ENCODE peak calls at places on chromosomes 2 and 18, in nine cellular contexts. S, E, W, F, K, T, Y, L and B are unnamed samples.

GRCh38 chr2:104702451-104702850 is 151.5 kb upstream of the POU3F3 start:
- DNase-seq in S (no peak), E (no peak), W (no peak), F (peak; percentile 63), K (no peak), T (no peak), Y (no peak), L (peak; percentile 81), B (peak; percentile 30)

GRCh38 chr2:70133521-70134348 is 46.5 kb downstream of the PCBP1 start:
- DNase-seq in S (no peak), E (no peak), W (no peak), F (no peak), K (no peak), T (no peak), Y (no peak), L (no peak), B (no peak)

GRCh38 chr2:144114761-144115160 is 405.2 kb downstream of the ZEB2 start:
- DNase-seq in S (peak; percentile 35), E (no peak), W (no peak), F (no peak), K (no peak), T (no peak), Y (no peak), L (no peak), B (no peak)

GRCh38 chr18:8882632-8883408 is 177.5 kb downstream of the MTCL1 start:
- DNase-seq in S (peak; percentile 20), E (no peak), W (peak; percentile 93), F (no peak), K (peak; percentile 80), T (peak; percentile 95), Y (peak; percentile 19), L (peak; percentile 25), B (peak; percentile 86)

GRCh38 chr2:79189465-79189864 is 29.9 kb upstream of the REG3A start:
- DNase-seq in S (no peak), E (no peak), W (no peak), F (no peak), K (no peak), T (no peak), Y (no peak), L (peak; percentile 87), B (peak; percentile 13)

GRCh38 chr2:219058541-219059374 is 2.0 kb downstream of the IHH start:
- DNase-seq in S (peak; percentile 44), E (peak; percentile 88), W (peak; percentile 22), F (peak; percentile 89), K (no peak), T (no peak), Y (no peak), L (peak; percentile 57), B (peak; percentile 52)

GRCh38 chr18:49017813-49018552 is 67.2 kb upstream of the SMAD7 start:
- DNase-seq in S (no peak), E (peak; percentile 10), W (no peak), F (peak; percentile 22), K (no peak), T (no peak), Y (no peak), L (no peak), B (no peak)

GRCh38 chr18:5440297-5440696 is 103.5 kb downstream of the EPB41L3 start:
- DNase-seq in S (no peak), E (no peak), W (no peak), F (no peak), K (peak; percentile 39), T (no peak), Y (no peak), L (no peak), B (no peak)

GRCh38 chr2:201996006-201996405 is 37.6 kb upstream of the FZD7 start:
- DNase-seq in S (no peak), E (no peak), W (no peak), F (no peak), K (no peak), T (no peak), Y (no peak), L (peak; percentile 79), B (peak; percentile 98)

GRCh38 chr2:107808986-107809385 is 17.7 kb upstream of the RGPD4 start:
- DNase-seq in S (peak; percentile 4), E (no peak), W (peak; percentile 44), F (no peak), K (no peak), T (no peak), Y (no peak), L (no peak), B (no peak)

GRCh38 chr2:177688844-177689243 is 296.3 kb downstream of the AGPS start:
- DNase-seq in S (no peak), E (no peak), W (no peak), F (no peak), K (no peak), T (no peak), Y (no peak), L (no peak), B (no peak)

GRCh38 chr2:37201766-37202165 is 5.5 kb downstream of the CEBPZOS start:
- DNase-seq in S (no peak), E (no peak), W (no peak), F (no peak), K (peak; percentile 16), T (no peak), Y (no peak), L (no peak), B (no peak)

GRCh38 chr18:69838620-69839411 is 108.9 kb downstream of the CD226 start:
- DNase-seq in S (no peak), E (no peak), W (peak; percentile 61), F (peak; percentile 29), K (peak; percentile 16), T (peak; percentile 90), Y (no peak), L (peak; percentile 12), B (peak; percentile 81)

GRCh38 chr18:66079401-66079800 is 328.6 kb downstream of the CDH7 start:
- DNase-seq in S (no peak), E (no peak), W (no peak), F (no peak), K (no peak), T (no peak), Y (no peak), L (no peak), B (no peak)

GRCh38 chr2:27078267-27079194 is at the start of gene EMILIN1:
- DNase-seq in S (peak; percentile 96), E (peak; percentile 84), W (no peak), F (peak; percentile 97), K (no peak), T (no peak), Y (no peak), L (peak; percentile 39), B (peak; percentile 56)

GRCh38 chr2:190948671-190949070 is 65.3 kb downstream of the STAT1 start:
- DNase-seq in S (peak; percentile 60), E (peak; percentile 23), W (peak; percentile 72), F (no peak), K (no peak), T (peak; percentile 56), Y (no peak), L (no peak), B (no peak)

DNA sequence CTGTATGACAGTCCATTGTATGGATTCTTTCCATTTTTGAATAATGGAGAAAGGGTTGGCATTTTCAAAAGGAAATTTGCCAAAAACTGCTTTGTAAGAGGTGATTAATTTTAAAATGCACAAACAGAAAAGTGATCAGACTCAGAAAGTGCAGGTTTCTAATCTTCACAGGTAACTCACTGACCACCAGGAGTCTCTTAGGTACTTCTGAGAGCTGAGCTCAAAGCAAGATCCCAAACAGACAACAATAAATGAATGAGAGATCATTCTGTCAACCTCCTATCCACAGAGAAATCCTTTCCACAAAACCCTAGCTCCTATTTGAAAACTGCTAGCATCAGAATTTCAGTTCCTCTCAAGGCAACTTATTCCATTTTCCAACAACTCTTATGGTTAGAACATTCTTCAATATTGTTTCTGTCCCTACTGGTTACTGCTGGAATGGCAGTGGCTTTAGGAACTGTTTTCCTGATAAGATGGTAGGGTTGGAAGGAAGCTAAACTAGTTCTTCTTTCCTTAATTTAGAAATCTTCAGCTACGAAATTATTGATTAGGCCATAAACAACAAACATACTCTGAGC is 20.6 kb upstream of the HAAO start:
- DNase-seq in S (peak; percentile 53), E (peak; percentile 41), W (peak; percentile 56), F (no peak), K (peak; percentile 14), T (peak; percentile 39), Y (peak; percentile 36), L (no peak), B (peak; percentile 63)
- TF ChIP-seq EZH2phosphoT487 in S (no peak), E (no peak), W (no peak), F (no peak), K (no peak), T (no peak), Y (no peak), L (no peak), B (no peak)

DNA sequence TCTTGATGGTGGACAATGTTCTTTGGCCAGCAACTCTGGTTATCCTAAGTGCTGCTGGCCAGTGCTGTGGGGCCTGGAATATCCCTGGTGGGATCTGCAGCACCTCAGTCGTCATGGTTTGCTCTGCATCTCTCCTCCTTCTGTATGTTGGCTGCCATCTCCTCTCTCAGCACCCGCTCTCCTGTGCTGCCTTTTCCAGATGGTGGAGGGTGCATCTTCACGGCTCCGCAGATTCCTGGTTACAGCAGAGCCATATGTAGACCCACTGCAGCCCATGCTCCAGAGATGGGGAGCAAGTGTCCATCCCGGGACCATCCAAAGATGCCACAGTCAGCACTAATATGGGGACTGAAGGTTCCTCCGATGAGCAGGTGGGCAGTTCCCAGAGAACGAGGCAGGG is 90.0 kb downstream of the VAPA start:
- DNase-seq in S (no peak), E (no peak), W (no peak), F (no peak), K (no peak), T (no peak), Y (no peak), L (no peak), B (no peak)
- H3K4me1 ChIP-seq in S (no peaks in the 10 kb centered on the region), E (no peaks in the 10 kb centered on the region), W (no peaks in the 10 kb centered on the region), F (no peaks in the 10 kb centered on the region), K (peaks cover 11% of the 10 kb centered on the region), T (no peaks in the 10 kb centered on the region), Y (no peaks in the 10 kb centered on the region), L (no peaks in the 10 kb centered on the region), B (no peaks in the 10 kb centered on the region)

DNA sequence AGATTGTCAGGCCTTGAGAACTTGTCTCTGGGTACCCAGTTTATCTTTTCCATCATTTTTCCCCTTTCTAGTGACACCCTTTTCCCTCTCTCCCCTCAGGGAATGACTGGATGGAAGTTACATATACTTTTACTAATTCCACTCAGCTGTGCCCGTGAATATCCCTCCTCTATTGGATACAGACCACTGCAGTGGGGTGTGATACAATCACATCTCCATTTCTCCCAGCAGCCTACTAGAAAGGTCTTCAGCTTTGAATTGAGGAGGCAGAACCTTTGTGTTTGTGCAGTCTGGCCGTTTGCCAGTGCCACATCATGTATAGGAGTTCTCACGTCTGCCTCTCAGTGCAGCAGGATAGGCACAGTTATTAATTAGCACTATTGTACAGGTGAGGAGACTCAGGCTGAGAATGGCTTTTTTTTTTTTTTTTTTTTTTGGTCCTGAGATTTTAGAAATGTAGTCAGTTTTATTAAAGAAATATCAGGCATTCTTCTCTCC is 16.4 kb downstream of the TNFRSF11A start:
- DNase-seq in S (no peak), E (no peak), W (no peak), F (peak; percentile 58), K (no peak), T (no peak), Y (no peak), L (no peak), B (no peak)
- TF ChIP-seq EZH2phosphoT487 in S (no peak), E (no peak), W (no peak), F (no peak), K (no peak), T (no peak), Y (no peak), L (no peak), B (no peak)

GRCh38 chr2:172095905-172096660 is 6.6 kb downstream of the DLX2 start:
- DNase-seq in S (peak; percentile 55), E (no peak), W (peak; percentile 60), F (peak; percentile 55), K (peak; percentile 14), T (no peak), Y (no peak), L (peak; percentile 73), B (no peak)
- H3K4me1 ChIP-seq in S (peaks cover 43% of the 10 kb centered on the region), E (peaks cover 48% of the 10 kb centered on the region), W (peaks cover 31% of the 10 kb centered on the region), F (peaks cover 22% of the 10 kb centered on the region), K (peaks cover 5% of the 10 kb centered on the region), T (peaks cover 58% of the 10 kb centered on the region), Y (no peaks in the 10 kb centered on the region), L (peaks cover 46% of the 10 kb centered on the region), B (peaks cover 87% of the 10 kb centered on the region)

GRCh38 chr2:54084600-54084999 is 30.8 kb upstream of the ACYP2 start:
- DNase-seq in S (peak; percentile 39), E (peak; percentile 20), W (peak; percentile 55), F (no peak), K (no peak), T (no peak), Y (peak; percentile 20), L (no peak), B (peak; percentile 24)
- TF ChIP-seq EZH2phosphoT487 in S (no peak), E (no peak), W (no peak), F (no peak), K (no peak), T (no peak), Y (no peak), L (no peak), B (no peak)